ENCODE peak calls at places on chromosomes 2 and 18, in six cellular contexts. T, D, H, A, C and V are unnamed samples.

GRCh38 chr2:26359886-26360473 is 13.4 kb upstream of the ADGRF3 start:
- DNase-seq in C (no peak), H (no peak), T (no peak), A (no peak), D (no peak), V (no peak)

GRCh38 chr2:130261970-130262760 is 63.9 kb upstream of the TUBA3E start:
- DNase-seq in A (no peak), T (peak; percentile 19), H (peak; percentile 37), D (no peak), C (no peak), V (peak; percentile 38)

GRCh38 chr2:47249427-47249826 is 94.3 kb upstream of the STPG4 start:
- DNase-seq in D (peak; percentile 38), C (no peak), T (no peak), H (no peak), A (no peak), V (peak; percentile 29)

GRCh38 chr2:43927442-43927841 is 68.3 kb downstream of the LRPPRC start:
- DNase-seq in H (no peak), C (no peak), T (no peak), D (no peak), A (no peak), V (no peak)

GRCh38 chr2:98461650-98462049 is 17.0 kb downstream of the INPP4A start:
- DNase-seq in T (no peak), D (no peak), A (no peak), C (no peak), H (no peak), V (no peak)

GRCh38 chr2:55223958-55224760 is 7.9 kb downstream of the CLHC1 start:
- DNase-seq in C (no peak), A (no peak), D (no peak), T (no peak), H (no peak), V (no peak)

GRCh38 chr18:42274488-42275137 is 319.6 kb downstream of the PIK3C3 start:
- DNase-seq in A (no peak), T (peak; percentile 14), D (peak; percentile 42), C (no peak), H (peak; percentile 21), V (peak; percentile 6)

GRCh38 chr2:64327510-64328414 is 126.2 kb upstream of the LGALSL start:
- DNase-seq in T (no peak), H (peak; percentile 30), A (no peak), C (no peak), D (peak; percentile 39), V (peak; percentile 30)

GRCh38 chr2:39649491-39649890 is 16.2 kb upstream of the TMEM178A start:
- DNase-seq in D (no peak), H (no peak), T (no peak), A (no peak), C (no peak), V (no peak)

GRCh38 chr18:76670564-76671288 is 151.6 kb upstream of the ZNF236 start:
- DNase-seq in A (no peak), D (no peak), C (no peak), H (no peak), T (no peak), V (no peak)

GRCh38 chr2:134461511-134461910 is 207.6 kb downstream of the MGAT5 start:
- DNase-seq in H (no peak), A (no peak), D (peak; percentile 16), C (no peak), T (peak; percentile 71), V (peak; percentile 8)

GRCh38 chr2:237432484-237433092 is 18.6 kb upstream of the COL6A3 start:
- DNase-seq in H (no peak), T (peak; percentile 99), D (peak; percentile 98), C (peak; percentile 64), A (no peak), V (peak; percentile 97)

GRCh38 chr2:29189052-29189451 is 73.8 kb downstream of the CLIP4 start:
- DNase-seq in T (no peak), H (no peak), D (peak; percentile 27), C (no peak), A (no peak), V (no peak)

GRCh38 chr2:46909771-46910419 is 5.7 kb downstream of the MCFD2 start:
- DNase-seq in H (peak; percentile 17), D (peak; percentile 95), C (peak; percentile 96), T (peak; percentile 95), A (no peak), V (peak; percentile 90)

GRCh38 chr2:71538656-71539265 is 85.4 kb downstream of the DYSF start:
- DNase-seq in H (no peak), T (no peak), C (no peak), A (no peak), D (no peak), V (no peak)

GRCh38 chr2:105744091-105744908 is 412 bp upstream of the NCK2 start:
- DNase-seq in T (no peak), A (peak; percentile 93), H (peak; percentile 89), C (peak; percentile 53), D (peak; percentile 54), V (peak; percentile 64)

GRCh38 chr2:7974086-7974485 is 707.8 kb upstream of the ID2 start:
- DNase-seq in T (no peak), D (no peak), A (no peak), C (no peak), H (no peak), V (no peak)

GRCh38 chr2:225670111-225670974 is 270.8 kb downstream of the NYAP2 start:
- DNase-seq in A (peak; percentile 6), D (peak; percentile 47), C (peak; percentile 45), H (peak; percentile 63), T (peak; percentile 23), V (peak; percentile 59)

GRCh38 chr2:133765693-133766092 is 197.4 kb upstream of the NCKAP5 start:
- DNase-seq in T (no peak), A (no peak), H (peak; percentile 61), C (no peak), D (peak; percentile 41), V (peak; percentile 13)

GRCh38 chr2:16262516-16263178 is 322.3 kb downstream of the MYCN start:
- DNase-seq in A (no peak), D (no peak), T (no peak), C (no peak), H (no peak), V (no peak)

GRCh38 chr2:233448220-233448559 is 93.9 kb downstream of the DGKD start:
- DNase-seq in D (no peak), C (peak; percentile 55), T (no peak), H (no peak), A (peak; percentile 31), V (peak; percentile 17)

GRCh38 chr2:170886391-170886790 is 42.7 kb upstream of the GORASP2 start:
- DNase-seq in C (peak; percentile 71), A (no peak), T (peak; percentile 90), D (peak; percentile 97), H (no peak), V (peak; percentile 59)

GRCh38 chr2:161976300-161976699 is 97.7 kb downstream of the DPP4 start:
- DNase-seq in D (no peak), T (no peak), H (no peak), C (no peak), A (no peak), V (no peak)
- TF ChIP-seq EZH2 in D (no peak), T (no peak), H (no peak), C (no peak), A (no peak), V (no peak)

GRCh38 chr2:174338155-174338495 is 3.4 kb downstream of the SP9 start:
- DNase-seq in H (no peak), T (no peak), C (no peak), A (no peak), D (no peak), V (no peak)

GRCh38 chr2:174334781-174335604 is at the start of gene SP9:
- DNase-seq in T (no peak), D (peak; percentile 71), C (no peak), A (peak; percentile 95), H (peak; percentile 64), V (no peak)

GRCh38 chr2:174335605-174336402 is 1.1 kb downstream of the SP9 start:
- DNase-seq in C (no peak), D (peak; percentile 42), T (peak; percentile 27), H (peak; percentile 32), A (peak; percentile 46), V (no peak)

GRCh38 chr2:174337337-174338154 is 2.8 kb downstream of the SP9 start:
- DNase-seq in C (no peak), H (peak; percentile 47), T (peak; percentile 16), A (peak; percentile 46), D (peak; percentile 60), V (no peak)

GRCh38 chr2:174336403-174337336 is 1.9 kb downstream of the SP9 start:
- DNase-seq in T (peak; percentile 69), D (no peak), A (peak; percentile 73), C (no peak), H (peak; percentile 71), V (no peak)
- TF ChIP-seq EZH2 in T (peak; percentile 69), D (peak; percentile 89), A (peak; percentile 87), C (no peak), H (peak; percentile 96), V (no peak)

GRCh38 chr2:156329031-156329921 is 3.2 kb downstream of the NR4A2 start:
- DNase-seq in A (no peak), C (no peak), D (no peak), T (no peak), H (no peak), V (no peak)
- TF ChIP-seq EZH2 in A (no peak), C (no peak), D (no peak), T (no peak), H (no peak), V (no peak)

GRCh38 chr2:72919414-72920316 is 2.3 kb downstream of the EMX1 start:
- DNase-seq in D (no peak), C (no peak), H (no peak), T (no peak), A (no peak), V (no peak)
- TF ChIP-seq EZH2 in D (no peak), C (no peak), H (no peak), T (no peak), A (peak; percentile 84), V (no peak)

DNA sequence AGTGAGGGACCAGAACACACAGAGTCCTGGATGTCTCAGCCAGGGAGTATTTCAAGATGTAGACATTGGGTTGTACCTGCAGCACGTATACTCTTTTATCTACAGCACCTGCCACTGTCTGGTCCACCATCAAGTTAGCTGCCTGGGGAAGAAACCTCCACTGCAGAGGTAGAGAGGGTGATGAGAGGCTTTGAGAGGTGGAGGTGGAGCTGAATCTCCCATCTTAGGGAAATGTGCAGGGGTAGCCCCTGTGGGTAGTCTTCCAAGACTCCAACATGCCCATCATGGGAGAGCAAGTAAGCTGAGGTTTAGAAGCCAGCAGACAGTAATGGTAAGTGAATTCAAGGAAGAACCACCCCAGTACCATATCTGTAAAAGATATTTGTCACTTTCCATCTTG is 93.3 kb upstream of the CELF4 start:
- DNase-seq in T (no peak), C (no peak), D (no peak), A (no peak), H (no peak), V (no peak)
- TF ChIP-seq EZH2 in T (no peak), C (no peak), D (no peak), A (no peak), H (no peak), V (no peak)

DNA sequence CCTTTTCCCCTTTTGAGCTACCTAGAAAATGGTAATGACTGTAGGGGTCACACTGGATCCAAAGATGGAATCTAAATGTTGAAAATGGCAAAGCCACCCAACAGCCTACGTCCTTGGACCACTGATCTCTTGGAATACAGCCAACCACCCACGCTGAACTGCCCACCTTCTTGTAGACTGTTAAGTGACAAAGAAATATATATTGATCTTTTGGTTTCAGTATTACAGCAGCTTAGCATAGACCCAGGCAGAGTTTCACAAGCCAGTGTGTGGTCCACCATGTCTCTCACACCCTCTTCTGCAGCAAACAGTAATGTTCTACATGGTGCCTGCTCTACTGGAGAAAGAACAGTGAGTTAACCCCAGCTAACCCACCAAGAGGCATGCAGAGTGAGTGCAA is 20.2 kb downstream of the CACNB4 start:
- DNase-seq in A (no peak), T (no peak), D (no peak), C (no peak), H (no peak), V (no peak)
- TF ChIP-seq EZH2 in A (no peak), T (no peak), D (no peak), C (no peak), H (no peak), V (no peak)